ENCODE peak calls at places on chromosomes 3 and 15, in eight cellular contexts. One of them, this sample, is unnamed.

GRCh38 chr3:162007722-162008121 is 511.1 kb downstream of the OTOL1 start:
- DNase-seq in lower leg skin: no peak
- DNase-seq in BJ: peak; percentile 6
- DNase-seq in mammary epithelial cell: no peak
- DNase-seq in stomach: no peak
- DNase-seq in gastrocnemius medialis: no peak
- DNase-seq in PC-9: no peak
- DNase-seq in tibial artery: no peak
- DNase-seq in this sample: no peak

GRCh38 chr3:52444860-52445793 is at the start of gene SEMA3G:
- DNase-seq in gastrocnemius medialis: no peak
- DNase-seq in PC-9: peak; percentile 84
- DNase-seq in lower leg skin: peak; percentile 93
- DNase-seq in mammary epithelial cell: peak; percentile 50
- DNase-seq in stomach: peak; percentile 92
- DNase-seq in tibial artery: peak; percentile 75
- DNase-seq in BJ: no peak
- DNase-seq in this sample: peak; percentile 81

GRCh38 chr3:56190906-56191305 is 277.4 kb downstream of the ERC2 start:
- DNase-seq in mammary epithelial cell: no peak
- DNase-seq in PC-9: no peak
- DNase-seq in gastrocnemius medialis: no peak
- DNase-seq in BJ: no peak
- DNase-seq in tibial artery: no peak
- DNase-seq in stomach: no peak
- DNase-seq in lower leg skin: no peak
- DNase-seq in this sample: no peak

GRCh38 chr3:17841190-17841828 is 98.9 kb upstream of the TBC1D5 start:
- DNase-seq in lower leg skin: peak; percentile 94
- DNase-seq in PC-9: peak; percentile 57
- DNase-seq in BJ: no peak
- DNase-seq in tibial artery: peak; percentile 61
- DNase-seq in gastrocnemius medialis: peak; percentile 44
- DNase-seq in stomach: peak; percentile 74
- DNase-seq in mammary epithelial cell: peak; percentile 23
- DNase-seq in this sample: peak; percentile 92

GRCh38 chr15:39362832-39363561 is 217.9 kb upstream of the THBS1 start:
- DNase-seq in lower leg skin: no peak
- DNase-seq in mammary epithelial cell: no peak
- DNase-seq in PC-9: no peak
- DNase-seq in tibial artery: no peak
- DNase-seq in stomach: no peak
- DNase-seq in gastrocnemius medialis: no peak
- DNase-seq in BJ: peak; percentile 98
- DNase-seq in this sample: no peak

GRCh38 chr15:40787344-40787841 is 17.6 kb downstream of the C15orf62 start:
- DNase-seq in tibial artery: no peak
- DNase-seq in stomach: peak; percentile 88
- DNase-seq in lower leg skin: no peak
- DNase-seq in gastrocnemius medialis: no peak
- DNase-seq in mammary epithelial cell: peak; percentile 97
- DNase-seq in BJ: no peak
- DNase-seq in PC-9: peak; percentile 91
- DNase-seq in this sample: no peak

GRCh38 chr3:115800489-115801080 is 177.3 kb downstream of the GAP43 start:
- DNase-seq in BJ: no peak
- DNase-seq in tibial artery: no peak
- DNase-seq in stomach: no peak
- DNase-seq in PC-9: peak; percentile 38
- DNase-seq in lower leg skin: no peak
- DNase-seq in mammary epithelial cell: peak; percentile 74
- DNase-seq in gastrocnemius medialis: no peak
- DNase-seq in this sample: no peak

GRCh38 chr15:92970656-92971055 is 70.5 kb downstream of the CHD2 start:
- DNase-seq in BJ: no peak
- DNase-seq in tibial artery: no peak
- DNase-seq in PC-9: no peak
- DNase-seq in gastrocnemius medialis: no peak
- DNase-seq in stomach: no peak
- DNase-seq in lower leg skin: no peak
- DNase-seq in mammary epithelial cell: no peak
- DNase-seq in this sample: no peak

GRCh38 chr3:172713316-172713715 is 2.4 kb upstream of the NCEH1 start:
- DNase-seq in lower leg skin: no peak
- DNase-seq in stomach: no peak
- DNase-seq in mammary epithelial cell: no peak
- DNase-seq in gastrocnemius medialis: no peak
- DNase-seq in PC-9: no peak
- DNase-seq in BJ: no peak
- DNase-seq in tibial artery: peak; percentile 32
- DNase-seq in this sample: no peak

GRCh38 chr3:43866529-43867353 is 176.0 kb downstream of the ABHD5 start:
- DNase-seq in lower leg skin: no peak
- DNase-seq in BJ: peak; percentile 65
- DNase-seq in gastrocnemius medialis: no peak
- DNase-seq in tibial artery: no peak
- DNase-seq in stomach: no peak
- DNase-seq in PC-9: peak; percentile 59
- DNase-seq in mammary epithelial cell: peak; percentile 86
- DNase-seq in this sample: no peak

GRCh38 chr3:131711114-131711786 is 208.5 kb upstream of the MRPL3 start:
- DNase-seq in gastrocnemius medialis: no peak
- DNase-seq in mammary epithelial cell: no peak
- DNase-seq in tibial artery: no peak
- DNase-seq in PC-9: no peak
- DNase-seq in stomach: no peak
- DNase-seq in lower leg skin: no peak
- DNase-seq in BJ: no peak
- DNase-seq in this sample: no peak

GRCh38 chr3:15601046-15601398 is 347 bp downstream of the HACL1 start:
- DNase-seq in PC-9: no peak
- DNase-seq in lower leg skin: no peak
- DNase-seq in tibial artery: no peak
- DNase-seq in stomach: no peak
- DNase-seq in mammary epithelial cell: no peak
- DNase-seq in BJ: no peak
- DNase-seq in gastrocnemius medialis: no peak
- DNase-seq in this sample: no peak

GRCh38 chr3:15606434-15606891 is 4.9 kb downstream of the BTD start:
- DNase-seq in PC-9: no peak
- DNase-seq in BJ: no peak
- DNase-seq in mammary epithelial cell: no peak
- DNase-seq in lower leg skin: no peak
- DNase-seq in gastrocnemius medialis: no peak
- DNase-seq in stomach: no peak
- DNase-seq in tibial artery: no peak
- DNase-seq in this sample: no peak

GRCh38 chr3:15595955-15596354 is 5.4 kb downstream of the HACL1 start:
- DNase-seq in stomach: no peak
- DNase-seq in lower leg skin: no peak
- DNase-seq in BJ: no peak
- DNase-seq in gastrocnemius medialis: no peak
- DNase-seq in mammary epithelial cell: no peak
- DNase-seq in PC-9: no peak
- DNase-seq in tibial artery: no peak
- DNase-seq in this sample: no peak

GRCh38 chr3:15602146-15602536 is 596 bp downstream of the BTD start:
- DNase-seq in PC-9: no peak
- DNase-seq in tibial artery: no peak
- DNase-seq in BJ: no peak
- DNase-seq in lower leg skin: no peak
- DNase-seq in gastrocnemius medialis: no peak
- DNase-seq in mammary epithelial cell: no peak
- DNase-seq in stomach: no peak
- DNase-seq in this sample: no peak

DNA sequence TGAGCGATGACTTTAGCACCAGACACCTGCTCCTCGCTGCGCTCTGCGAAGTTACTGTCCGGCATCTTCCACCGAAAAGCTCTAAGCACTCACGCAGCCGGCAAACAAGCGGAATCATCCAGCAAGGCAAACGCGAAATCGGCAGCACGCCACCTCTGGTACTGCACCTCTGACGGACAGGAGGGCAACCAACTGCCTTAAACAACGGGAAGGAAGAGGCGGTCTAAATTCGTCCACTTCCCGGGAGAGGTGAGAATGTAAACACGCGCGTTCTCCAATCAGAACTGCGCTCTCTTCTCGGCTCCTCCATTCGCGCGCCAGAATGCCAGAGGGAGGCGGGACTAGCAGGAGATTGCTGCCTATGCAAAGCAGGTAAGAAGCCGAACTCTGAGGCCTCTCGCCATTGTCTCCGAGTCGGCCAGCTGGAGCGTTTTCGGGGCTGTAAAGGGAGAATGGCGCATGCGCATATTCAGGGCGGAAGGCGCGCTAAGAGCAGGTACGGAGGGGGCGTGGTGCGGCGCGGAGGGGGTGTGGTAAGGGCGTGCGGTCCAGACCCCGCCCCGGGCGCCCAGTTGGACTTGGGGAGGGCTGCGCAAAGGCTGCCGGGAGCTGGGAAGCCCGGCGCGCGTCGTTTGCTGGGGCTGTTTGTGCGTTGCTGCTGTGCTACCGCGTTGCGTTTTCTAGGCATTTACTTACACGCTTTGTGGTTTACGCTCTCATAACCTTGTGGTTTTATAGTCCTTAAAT is at the start of the genes BTD and HACL1:
- DNase-seq in PC-9: peak; percentile 96
- DNase-seq in BJ: peak; percentile 98
- DNase-seq in mammary epithelial cell: peak; percentile 99
- DNase-seq in gastrocnemius medialis: peak; percentile 98
- DNase-seq in lower leg skin: peak; percentile 99
- DNase-seq in stomach: peak; percentile 97
- DNase-seq in tibial artery: peak; percentile 98
- DNase-seq in this sample: peak; percentile 98
- TF ChIP-seq CTCF in PC-9: peak; percentile 33
- TF ChIP-seq CTCF in BJ: peak; percentile 39
- TF ChIP-seq CTCF in mammary epithelial cell: peak; percentile 38
- TF ChIP-seq CTCF in gastrocnemius medialis: peak; percentile 23
- TF ChIP-seq CTCF in lower leg skin: no peak
- TF ChIP-seq CTCF in stomach: no peak
- TF ChIP-seq CTCF in tibial artery: peak; percentile 7
- TF ChIP-seq CTCF in this sample: no peak

GRCh38 chr3:101998256-101998926 is 149.1 kb downstream of the NFKBIZ start:
- DNase-seq in mammary epithelial cell: no peak
- DNase-seq in gastrocnemius medialis: no peak
- DNase-seq in stomach: no peak
- DNase-seq in tibial artery: no peak
- DNase-seq in BJ: peak; percentile 68
- DNase-seq in lower leg skin: no peak
- DNase-seq in PC-9: no peak
- DNase-seq in this sample: no peak
- TF ChIP-seq CTCF in mammary epithelial cell: no peak
- TF ChIP-seq CTCF in gastrocnemius medialis: no peak
- TF ChIP-seq CTCF in stomach: no peak
- TF ChIP-seq CTCF in tibial artery: no peak
- TF ChIP-seq CTCF in BJ: no peak
- TF ChIP-seq CTCF in lower leg skin: no peak
- TF ChIP-seq CTCF in PC-9: peak; percentile 24
- TF ChIP-seq CTCF in this sample: no peak

DNA sequence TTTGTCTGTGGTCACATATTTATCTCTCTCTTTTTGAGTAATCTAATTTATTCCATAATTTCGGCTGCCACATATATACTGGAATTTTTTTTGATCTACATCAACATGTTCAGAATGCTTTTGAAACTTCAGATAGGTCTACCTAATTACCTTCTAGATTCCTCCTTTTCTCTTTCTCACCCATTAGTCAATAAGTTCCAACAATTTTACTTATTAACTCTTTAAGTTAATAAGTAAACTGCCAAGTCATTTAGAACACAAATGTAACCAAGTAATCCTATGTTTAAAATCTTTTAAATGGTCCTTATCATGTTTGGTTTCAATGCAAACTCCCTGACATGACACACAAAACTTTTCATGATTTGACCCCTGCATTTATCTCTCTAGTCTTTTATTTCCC is 410.5 kb downstream of the UNC13C start:
- DNase-seq in BJ: no peak
- DNase-seq in PC-9: no peak
- DNase-seq in stomach: no peak
- DNase-seq in mammary epithelial cell: no peak
- DNase-seq in lower leg skin: no peak
- DNase-seq in tibial artery: no peak
- DNase-seq in gastrocnemius medialis: no peak
- DNase-seq in this sample: no peak
- TF ChIP-seq CTCF in BJ: no peak
- TF ChIP-seq CTCF in PC-9: no peak
- TF ChIP-seq CTCF in stomach: no peak
- TF ChIP-seq CTCF in mammary epithelial cell: no peak
- TF ChIP-seq CTCF in lower leg skin: no peak
- TF ChIP-seq CTCF in tibial artery: no peak
- TF ChIP-seq CTCF in gastrocnemius medialis: no peak
- TF ChIP-seq CTCF in this sample: no peak

DNA sequence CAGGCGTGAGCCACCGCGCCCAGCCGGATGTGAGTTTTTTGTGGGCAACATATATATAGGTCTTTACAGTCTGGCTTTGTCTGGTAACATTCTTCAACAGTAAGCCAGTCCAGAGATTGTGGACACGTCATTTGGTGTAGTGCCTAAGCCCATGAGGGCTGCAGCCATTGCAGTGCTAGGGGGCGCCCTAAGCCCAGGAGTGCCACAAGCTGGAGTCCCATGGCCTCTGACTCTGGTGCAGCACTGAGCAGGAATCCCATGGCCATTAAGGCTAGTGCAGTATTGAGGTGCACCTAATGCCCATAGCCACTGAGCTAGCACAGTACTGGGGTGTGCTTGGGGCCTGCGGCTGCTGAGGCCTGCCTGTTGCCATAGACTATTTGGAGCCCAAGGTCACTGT is 136.4 kb upstream of the NDN start:
- DNase-seq in stomach: no peak
- DNase-seq in mammary epithelial cell: no peak
- DNase-seq in PC-9: peak; percentile 1
- DNase-seq in lower leg skin: no peak
- DNase-seq in tibial artery: no peak
- DNase-seq in gastrocnemius medialis: no peak
- DNase-seq in BJ: no peak
- DNase-seq in this sample: peak; percentile 64
- TF ChIP-seq CTCF in stomach: no peak
- TF ChIP-seq CTCF in mammary epithelial cell: no peak
- TF ChIP-seq CTCF in PC-9: peak; percentile 35
- TF ChIP-seq CTCF in lower leg skin: no peak
- TF ChIP-seq CTCF in tibial artery: no peak
- TF ChIP-seq CTCF in gastrocnemius medialis: no peak
- TF ChIP-seq CTCF in BJ: no peak
- TF ChIP-seq CTCF in this sample: no peak

GRCh38 chr3:163785693-163786092 is 1292.6 kb downstream of the SI start:
- DNase-seq in mammary epithelial cell: no peak
- DNase-seq in lower leg skin: no peak
- DNase-seq in BJ: no peak
- DNase-seq in gastrocnemius medialis: no peak
- DNase-seq in stomach: no peak
- DNase-seq in PC-9: no peak
- DNase-seq in tibial artery: no peak
- DNase-seq in this sample: peak; percentile 56
- TF ChIP-seq CTCF in mammary epithelial cell: peak; percentile 11
- TF ChIP-seq CTCF in lower leg skin: no peak
- TF ChIP-seq CTCF in BJ: no peak
- TF ChIP-seq CTCF in gastrocnemius medialis: no peak
- TF ChIP-seq CTCF in stomach: no peak
- TF ChIP-seq CTCF in PC-9: peak; percentile 50
- TF ChIP-seq CTCF in tibial artery: no peak
- TF ChIP-seq CTCF in this sample: peak; percentile 45

This sample was measured in glutamatergic neuron.